ENCODE peak calls at places on chromosomes 6 and 20, in four cellular contexts. A, I, Z and F are unnamed samples.

GRCh38 chr6:18585032-18585573 is 198.0 kb downstream of the RNF144B start:
- DNase-seq in A (no peak), I (no peak), Z (no peak), F (no peak)

GRCh38 chr20:6829510-6830116 is 62.1 kb downstream of the BMP2 start:
- DNase-seq in A (no peak), Z (no peak), I (no peak), F (no peak)

GRCh38 chr6:15255481-15256414 is 9.9 kb downstream of the JARID2 start:
- DNase-seq in Z (no peak), I (no peak), A (no peak), F (no peak)

GRCh38 chr6:155782739-155783459 is 327.3 kb upstream of the NOX3 start:
- DNase-seq in A (no peak), I (no peak), Z (no peak), F (no peak)

GRCh38 chr6:129586815-129587214 is 123.2 kb downstream of the ARHGAP18 start:
- DNase-seq in Z (no peak), A (no peak), I (no peak), F (no peak)

GRCh38 chr6:120096861-120097260 is 747.3 kb upstream of the MAN1A1 start:
- DNase-seq in A (no peak), I (no peak), Z (no peak), F (no peak)

GRCh38 chr20:15547109-15547508 is 1026.1 kb downstream of the KIF16B start:
- DNase-seq in I (no peak), A (no peak), Z (no peak), F (no peak)

GRCh38 chr6:2237001-2237400 is 8.4 kb downstream of the GMDS start:
- DNase-seq in A (no peak), I (no peak), Z (no peak), F (no peak)

GRCh38 chr20:35307666-35308653 is 15.7 kb upstream of the FAM83C start:
- DNase-seq in Z (no peak), I (no peak), A (no peak), F (peak)

GRCh38 chr20:48567145-48567544 is 260.7 kb downstream of the PREX1 start:
- DNase-seq in Z (no peak), I (no peak), A (no peak), F (no peak)

GRCh38 chr6:167580512-167580911 is 246.2 kb upstream of the AFDN start:
- DNase-seq in I (no peak), A (no peak), Z (no peak), F (no peak)

GRCh38 chr20:17646209-17646717 is 35.8 kb downstream of the RRBP1 start:
- DNase-seq in Z (peak), A (no peak), I (no peak), F (peak)

GRCh38 chr6:155850408-155850841 is 394.8 kb upstream of the NOX3 start:
- DNase-seq in Z (no peak), A (no peak), I (no peak), F (no peak)

GRCh38 chr20:52941803-52942202 is 30.4 kb upstream of the TSHZ2 start:
- DNase-seq in Z (no peak), I (no peak), A (no peak), F (no peak)

GRCh38 chr6:3808759-3809514 is 40.2 kb upstream of the FAM50B start:
- DNase-seq in I (no peak), Z (no peak), A (no peak), F (peak)

GRCh38 chr6:3457710-3458605 is 1.1 kb upstream of the SLC22A23 start:
- DNase-seq in I (peak), Z (no peak), A (no peak), F (peak)

GRCh38 chr6:108793449-108794134 is 54.6 kb upstream of the ARMC2 start:
- DNase-seq in I (no peak), A (no peak), Z (no peak), F (no peak)

GRCh38 chr20:60900581-60900980 is 351.5 kb upstream of the CDH4 start:
- DNase-seq in I (no peak), A (no peak), Z (no peak), F (no peak)

GRCh38 chr20:24765316-24766142 is 183.5 kb upstream of the CST7 start:
- DNase-seq in Z (no peak), I (no peak), A (no peak), F (no peak)

GRCh38 chr20:63337786-63338420 is 23.2 kb downstream of the CHRNA4 start:
- DNase-seq in A (no peak), I (no peak), Z (no peak), F (no peak)

GRCh38 chr6:16127471-16127870 is 1.4 kb upstream of the MYLIP start:
- DNase-seq in Z (no peak), A (no peak), I (no peak), F (no peak)

GRCh38 chr6:120122401-120122800 is 772.8 kb upstream of the MAN1A1 start:
- DNase-seq in A (no peak), I (no peak), Z (no peak), F (no peak)

GRCh38 chr6:80673367-80673766 is 566.9 kb downstream of the BCKDHB start:
- DNase-seq in Z (no peak), I (no peak), A (no peak), F (no peak)

GRCh38 chr20:41125530-41126457 is 11.5 kb upstream of the PLCG1 start:
- DNase-seq in Z (no peak), I (no peak), A (no peak), F (no peak)

GRCh38 chr6:53335224-53335994 is 13.3 kb downstream of the ELOVL5 start:
- DNase-seq in A (peak), Z (no peak), I (peak), F (no peak)

GRCh38 chr6:44105993-44106740 is 21.1 kb downstream of the MRPL14 start:
- DNase-seq in I (no peak), Z (no peak), A (no peak), F (no peak)

GRCh38 chr6:89122625-89123024 is 4.8 kb upstream of the SRSF12 start:
- DNase-seq in I (no peak), A (no peak), Z (no peak), F (no peak)

GRCh38 chr20:11222243-11222642 is 548.4 kb upstream of the JAG1 start:
- DNase-seq in A (no peak), I (no peak), Z (no peak), F (no peak)

GRCh38 chr20:63861981-63862901 is 943 bp downstream of the ABHD16B start:
- DNase-seq in I (no peak), Z (peak), A (no peak), F (no peak)

GRCh38 chr6:77092971-77093370 is 370.3 kb downstream of the HTR1B start:
- DNase-seq in Z (no peak), I (no peak), A (no peak), F (no peak)

GRCh38 chr6:106908386-106908840 is 66.1 kb downstream of the CD24 start:
- DNase-seq in Z (no peak), A (no peak), I (no peak), F (no peak)

GRCh38 chr20:1160991-1161390 is 23.8 kb downstream of the TMEM74B start:
- DNase-seq in I (no peak), Z (no peak), A (no peak), F (no peak)